ENCODE peak calls at places on chromosomes 3 and 15, in four cellular contexts. One of them, this sample, is unnamed.

GRCh38 chr15:40277472-40277871 is 5.4 kb downstream of the ANKRD63 start:
- DNase-seq in activated naive CD8-positive, alpha-beta T cell treated with anti-CD3 and anti-CD28 coated beads, Interleukin-2, amount 50 U/mL, for 24 hours: no peak
- DNase-seq in stimulated activated CD4-positive, alpha-beta T cell treated with anti-CD3 and anti-CD28 coated beads, Interleukin-1b, Interleukin-23, amount 100 ng/mL, for 4 hours: no peak
- DNase-seq in NCI-H345: no peak
- DNase-seq in this sample: no peak

GRCh38 chr3:115834068-115834467 is 210.8 kb downstream of the GAP43 start:
- DNase-seq in activated naive CD8-positive, alpha-beta T cell treated with anti-CD3 and anti-CD28 coated beads, Interleukin-2, amount 50 U/mL, for 24 hours: no peak
- DNase-seq in stimulated activated CD4-positive, alpha-beta T cell treated with anti-CD3 and anti-CD28 coated beads, Interleukin-1b, Interleukin-23, amount 100 ng/mL, for 4 hours: no peak
- DNase-seq in NCI-H345: no peak
- DNase-seq in this sample: no peak

GRCh38 chr3:57094606-57095005 is 34.1 kb downstream of the SPATA12 start:
- DNase-seq in stimulated activated CD4-positive, alpha-beta T cell treated with anti-CD3 and anti-CD28 coated beads, Interleukin-1b, Interleukin-23, amount 100 ng/mL, for 4 hours: no peak
- DNase-seq in activated naive CD8-positive, alpha-beta T cell treated with anti-CD3 and anti-CD28 coated beads, Interleukin-2, amount 50 U/mL, for 24 hours: no peak
- DNase-seq in NCI-H345: no peak
- DNase-seq in this sample: no peak

GRCh38 chr15:69414702-69415161 is 583 bp downstream of the KIF23 start:
- DNase-seq in activated naive CD8-positive, alpha-beta T cell treated with anti-CD3 and anti-CD28 coated beads, Interleukin-2, amount 50 U/mL, for 24 hours: peak; percentile 23
- DNase-seq in stimulated activated CD4-positive, alpha-beta T cell treated with anti-CD3 and anti-CD28 coated beads, Interleukin-1b, Interleukin-23, amount 100 ng/mL, for 4 hours: no peak
- DNase-seq in NCI-H345: no peak
- DNase-seq in this sample: peak; percentile 80

GRCh38 chr3:125317761-125318496 is 57.2 kb downstream of the ZNF148 start:
- DNase-seq in NCI-H345: no peak
- DNase-seq in stimulated activated CD4-positive, alpha-beta T cell treated with anti-CD3 and anti-CD28 coated beads, Interleukin-1b, Interleukin-23, amount 100 ng/mL, for 4 hours: no peak
- DNase-seq in activated naive CD8-positive, alpha-beta T cell treated with anti-CD3 and anti-CD28 coated beads, Interleukin-2, amount 50 U/mL, for 24 hours: no peak
- DNase-seq in this sample: no peak

GRCh38 chr15:80673561-80674244 is 21.4 kb upstream of the ABHD17C start:
- DNase-seq in NCI-H345: no peak
- DNase-seq in activated naive CD8-positive, alpha-beta T cell treated with anti-CD3 and anti-CD28 coated beads, Interleukin-2, amount 50 U/mL, for 24 hours: no peak
- DNase-seq in stimulated activated CD4-positive, alpha-beta T cell treated with anti-CD3 and anti-CD28 coated beads, Interleukin-1b, Interleukin-23, amount 100 ng/mL, for 4 hours: no peak
- DNase-seq in this sample: no peak

GRCh38 chr3:66383998-66384745 is 116.7 kb downstream of the LRIG1 start:
- DNase-seq in activated naive CD8-positive, alpha-beta T cell treated with anti-CD3 and anti-CD28 coated beads, Interleukin-2, amount 50 U/mL, for 24 hours: no peak
- DNase-seq in stimulated activated CD4-positive, alpha-beta T cell treated with anti-CD3 and anti-CD28 coated beads, Interleukin-1b, Interleukin-23, amount 100 ng/mL, for 4 hours: no peak
- DNase-seq in NCI-H345: no peak
- DNase-seq in this sample: no peak

GRCh38 chr3:123817413-123817812 is 66.7 kb downstream of the MYLK start:
- DNase-seq in activated naive CD8-positive, alpha-beta T cell treated with anti-CD3 and anti-CD28 coated beads, Interleukin-2, amount 50 U/mL, for 24 hours: no peak
- DNase-seq in NCI-H345: no peak
- DNase-seq in stimulated activated CD4-positive, alpha-beta T cell treated with anti-CD3 and anti-CD28 coated beads, Interleukin-1b, Interleukin-23, amount 100 ng/mL, for 4 hours: no peak
- DNase-seq in this sample: no peak

GRCh38 chr3:37223084-37223975 is 48.9 kb upstream of the LRRFIP2 start:
- DNase-seq in activated naive CD8-positive, alpha-beta T cell treated with anti-CD3 and anti-CD28 coated beads, Interleukin-2, amount 50 U/mL, for 24 hours: no peak
- DNase-seq in stimulated activated CD4-positive, alpha-beta T cell treated with anti-CD3 and anti-CD28 coated beads, Interleukin-1b, Interleukin-23, amount 100 ng/mL, for 4 hours: no peak
- DNase-seq in NCI-H345: no peak
- DNase-seq in this sample: no peak

GRCh38 chr3:129632977-129633376 is 26.5 kb upstream of the PLXND1 start:
- DNase-seq in activated naive CD8-positive, alpha-beta T cell treated with anti-CD3 and anti-CD28 coated beads, Interleukin-2, amount 50 U/mL, for 24 hours: no peak
- DNase-seq in stimulated activated CD4-positive, alpha-beta T cell treated with anti-CD3 and anti-CD28 coated beads, Interleukin-1b, Interleukin-23, amount 100 ng/mL, for 4 hours: no peak
- DNase-seq in NCI-H345: no peak
- DNase-seq in this sample: no peak

GRCh38 chr3:196619213-196619612 is 20.3 kb upstream of the NRROS start:
- DNase-seq in stimulated activated CD4-positive, alpha-beta T cell treated with anti-CD3 and anti-CD28 coated beads, Interleukin-1b, Interleukin-23, amount 100 ng/mL, for 4 hours: no peak
- DNase-seq in NCI-H345: no peak
- DNase-seq in activated naive CD8-positive, alpha-beta T cell treated with anti-CD3 and anti-CD28 coated beads, Interleukin-2, amount 50 U/mL, for 24 hours: no peak
- DNase-seq in this sample: peak; percentile 82

GRCh38 chr15:84750583-84751092 is 2.2 kb downstream of the ZNF592 start:
- DNase-seq in stimulated activated CD4-positive, alpha-beta T cell treated with anti-CD3 and anti-CD28 coated beads, Interleukin-1b, Interleukin-23, amount 100 ng/mL, for 4 hours: no peak
- DNase-seq in NCI-H345: no peak
- DNase-seq in activated naive CD8-positive, alpha-beta T cell treated with anti-CD3 and anti-CD28 coated beads, Interleukin-2, amount 50 U/mL, for 24 hours: peak; percentile 23
- DNase-seq in this sample: no peak

GRCh38 chr3:191105418-191105817 is 93.6 kb upstream of the OSTN start:
- DNase-seq in stimulated activated CD4-positive, alpha-beta T cell treated with anti-CD3 and anti-CD28 coated beads, Interleukin-1b, Interleukin-23, amount 100 ng/mL, for 4 hours: no peak
- DNase-seq in NCI-H345: no peak
- DNase-seq in activated naive CD8-positive, alpha-beta T cell treated with anti-CD3 and anti-CD28 coated beads, Interleukin-2, amount 50 U/mL, for 24 hours: no peak
- DNase-seq in this sample: no peak

GRCh38 chr3:23804441-23805227 is 1.1 kb upstream of the UBE2E1 start:
- DNase-seq in activated naive CD8-positive, alpha-beta T cell treated with anti-CD3 and anti-CD28 coated beads, Interleukin-2, amount 50 U/mL, for 24 hours: no peak
- DNase-seq in stimulated activated CD4-positive, alpha-beta T cell treated with anti-CD3 and anti-CD28 coated beads, Interleukin-1b, Interleukin-23, amount 100 ng/mL, for 4 hours: no peak
- DNase-seq in NCI-H345: no peak
- DNase-seq in this sample: peak; percentile 2

This sample was measured in NCI-H1417.